ENCODE peak calls at places on chromosomes 3 and 15, in six cellular contexts. M is astrocyte; Y is neural progenitor cell; V is GM13977; N is CD4-positive, alpha-beta T cell; K is progenitor cell of endocrine pancreas. P is an unnamed sample.

GRCh38 chr15:60922736-60923135 is 306.4 kb downstream of the RORA start:
- DNase-seq in M (no peak), Y (no peak), V (no peak), N (no peak), K (no peak), P (no peak)

GRCh38 chr3:13018039-13018431 is 55.2 kb downstream of the IQSEC1 start:
- DNase-seq in M (no peak), Y (peak), V (no peak), N (no peak), K (no peak), P (no peak)

GRCh38 chr3:58679974-58680656 is 13.5 kb upstream of the FAM3D start:
- DNase-seq in M (no peak), Y (no peak), V (no peak), N (no peak), K (no peak), P (no peak)

GRCh38 chr3:194632211-194632982 is 822 bp downstream of the TMEM44 start:
- DNase-seq in M (no peak), Y (no peak), V (no peak), N (no peak), K (no peak), P (no peak)

GRCh38 chr3:38738630-38739395 is 77.2 kb downstream of the SCN10A start:
- DNase-seq in M (no peak), Y (peak), V (peak), N (no peak), K (peak), P (no peak)

GRCh38 chr3:88235102-88235501 is 85.3 kb downstream of the C3orf38 start:
- DNase-seq in M (peak), Y (no peak), V (no peak), N (no peak), K (no peak), P (no peak)

GRCh38 chr3:9067352-9067975 is 104.2 kb upstream of the RAD18 start:
- DNase-seq in M (peak), Y (peak), V (peak), N (no peak), K (no peak), P (peak)

GRCh38 chr15:82585072-82585471 is 44.8 kb upstream of the RPS17 start:
- DNase-seq in M (peak), Y (no peak), V (no peak), N (no peak), K (no peak), P (no peak)

GRCh38 chr3:191424871-191425270 is 36.1 kb upstream of the PYDC2 start:
- DNase-seq in M (no peak), Y (no peak), V (no peak), N (no peak), K (no peak), P (no peak)

GRCh38 chr15:100902436-100903190 is 16.5 kb upstream of the LRRK1 start:
- DNase-seq in M (peak), Y (no peak), V (no peak), N (no peak), K (no peak), P (peak)

GRCh38 chr3:48507256-48508061 is 3.5 kb upstream of the SHISA5 start:
- DNase-seq in M (peak), Y (peak), V (peak), N (peak), K (peak), P (no peak)

GRCh38 chr3:197021729-197022404 is 7.8 kb downstream of the MELTF start:
- DNase-seq in M (no peak), Y (no peak), V (no peak), N (no peak), K (no peak), P (no peak)

GRCh38 chr3:128922804-128923459 is 43.5 kb downstream of the ACAD9 start:
- DNase-seq in M (no peak), Y (no peak), V (no peak), N (peak), K (no peak), P (no peak)

GRCh38 chr3:8318002-8318649 is 183.5 kb upstream of the LMCD1 start:
- DNase-seq in M (peak), Y (no peak), V (no peak), N (no peak), K (no peak), P (no peak)

GRCh38 chr15:74802862-74803447 is 9.7 kb upstream of the LMAN1L start:
- DNase-seq in M (no peak), Y (no peak), V (no peak), N (no peak), K (no peak), P (no peak)

GRCh38 chr15:40785814-40786213 is 16.0 kb downstream of the C15orf62 start:
- DNase-seq in M (no peak), Y (no peak), V (no peak), N (no peak), K (no peak), P (no peak)

GRCh38 chr3:177358968-177359600 is 161.8 kb upstream of the TBL1XR1 start:
- DNase-seq in M (peak), Y (peak), V (peak), N (peak), K (peak), P (no peak)

GRCh38 chr15:41323611-41324010 is 8.8 kb downstream of the OIP5 start:
- DNase-seq in M (no peak), Y (no peak), V (no peak), N (no peak), K (no peak), P (no peak)

GRCh38 chr15:55846108-55846707 is 103.3 kb upstream of the PRTG start:
- DNase-seq in M (peak), Y (peak), V (peak), N (peak), K (peak), P (no peak)

GRCh38 chr3:177744873-177745646 is 547.8 kb upstream of the TBL1XR1 start:
- DNase-seq in M (peak), Y (no peak), V (no peak), N (no peak), K (no peak), P (no peak)

GRCh38 chr3:137110392-137110996 is 152.7 kb downstream of the IL20RB start:
- DNase-seq in M (peak), Y (peak), V (peak), N (no peak), K (no peak), P (no peak)

GRCh38 chr3:107236661-107237375 is 140.4 kb upstream of the CCDC54 start:
- DNase-seq in M (no peak), Y (no peak), V (no peak), N (no peak), K (no peak), P (no peak)

GRCh38 chr3:121482651-121483050 is 63.1 kb downstream of the POLQ start:
- DNase-seq in M (peak), Y (no peak), V (no peak), N (no peak), K (no peak), P (no peak)

GRCh38 chr15:99673118-99673517 is 60.1 kb downstream of the LYSMD4 start:
- DNase-seq in M (no peak), Y (no peak), V (no peak), N (no peak), K (no peak), P (no peak)

GRCh38 chr3:99851955-99852354 is 34.3 kb downstream of the CMSS1 start:
- DNase-seq in M (no peak), Y (no peak), V (no peak), N (no peak), K (no peak), P (no peak)

GRCh38 chr3:188184160-188184559 is 30.2 kb downstream of the LPP start:
- DNase-seq in M (no peak), Y (no peak), V (no peak), N (no peak), K (no peak), P (no peak)

GRCh38 chr15:22949074-22949547 is 31.1 kb downstream of the CYFIP1 start:
- DNase-seq in M (peak), Y (peak), V (peak), N (no peak), K (no peak), P (peak)

GRCh38 chr3:46399557-46399956 is 7.3 kb downstream of the CCR5AS start:
- DNase-seq in M (peak), Y (no peak), V (no peak), N (no peak), K (no peak), P (no peak)

GRCh38 chr3:108001457-108001856 is 89.4 kb downstream of the CD47 start:
- DNase-seq in M (no peak), Y (no peak), V (no peak), N (no peak), K (no peak), P (no peak)

GRCh38 chr3:77370413-77370812 is 330.5 kb downstream of the ROBO2 start:
- DNase-seq in M (peak), Y (no peak), V (no peak), N (no peak), K (no peak), P (no peak)

GRCh38 chr3:49713336-49714105 is 6.0 kb downstream of the AMIGO3 start:
- DNase-seq in M (no peak), Y (no peak), V (no peak), N (no peak), K (no peak), P (no peak)

GRCh38 chr3:195809291-195809785 is 2.4 kb downstream of the MUC4 start:
- DNase-seq in M (no peak), Y (no peak), V (no peak), N (no peak), K (no peak), P (no peak)

GRCh38 chr3:105899528-105899927 is 30.7 kb upstream of the CBLB start:
- DNase-seq in M (peak), Y (no peak), V (no peak), N (no peak), K (no peak), P (no peak)

GRCh38 chr3:134368751-134369105 is 5.5 kb downstream of the AMOTL2 start:
- DNase-seq in M (no peak), Y (no peak), V (peak), N (no peak), K (no peak), P (no peak)

GRCh38 chr3:132637590-132637989 is 22.0 kb downstream of the ACAD11 start:
- DNase-seq in M (peak), Y (no peak), V (no peak), N (no peak), K (no peak), P (no peak)

GRCh38 chr3:187101184-187102072 is 37.9 kb downstream of the RPL39L start:
- DNase-seq in M (peak), Y (no peak), V (peak), N (peak), K (no peak), P (peak)

GRCh38 chr15:88246081-88246480 is 10.5 kb downstream of the NTRK3 start:
- DNase-seq in M (no peak), Y (no peak), V (no peak), N (no peak), K (no peak), P (no peak)

DNA sequence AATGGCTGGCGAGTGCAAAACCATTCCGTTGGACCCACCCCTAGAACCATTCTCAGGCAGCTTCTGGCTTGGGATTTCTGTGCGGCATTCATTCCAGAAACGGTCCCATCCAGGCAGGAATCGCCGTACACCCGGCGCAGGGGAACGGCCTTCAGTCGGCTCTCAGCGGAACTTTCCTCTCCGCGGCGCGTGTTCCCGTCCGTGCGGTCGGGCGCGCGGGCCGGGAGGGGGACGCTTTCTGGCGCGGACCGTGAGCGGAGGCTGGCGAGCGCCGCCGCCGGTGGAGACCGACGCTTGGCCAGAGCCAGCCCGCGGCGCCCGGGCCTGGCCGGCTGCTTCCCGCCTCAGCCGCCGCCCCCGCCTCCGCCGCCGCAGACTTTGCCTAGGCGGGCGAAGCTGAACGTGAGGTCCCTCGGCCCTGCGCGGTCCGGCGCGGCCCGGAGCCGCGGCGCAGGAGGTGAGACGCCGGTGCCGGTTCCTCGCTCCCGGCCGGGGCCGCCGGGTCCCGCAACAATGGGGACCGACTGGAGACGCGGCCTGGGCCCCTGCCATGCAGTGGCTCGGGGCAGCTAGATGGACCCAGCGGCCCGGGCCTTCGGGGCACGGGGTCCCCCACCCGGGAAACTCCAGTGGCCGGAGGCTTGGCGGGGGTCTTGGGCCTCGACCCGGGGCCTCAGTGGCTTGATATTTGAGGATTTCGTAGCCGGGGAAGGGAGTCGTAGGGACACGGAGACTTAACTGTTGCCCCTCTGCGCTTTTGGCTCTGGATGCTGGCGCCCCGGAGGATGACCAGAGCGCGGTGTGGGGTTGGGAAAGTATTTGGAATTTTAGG is at the start of gene RAD54L2:
- DNase-seq in M (peak), Y (peak), V (peak), N (peak), K (peak), P (peak)
- TF ChIP-seq CTCF in M (no peak), Y (peak), V (peak), N (no peak), K (peak), P (no peak)

DNA sequence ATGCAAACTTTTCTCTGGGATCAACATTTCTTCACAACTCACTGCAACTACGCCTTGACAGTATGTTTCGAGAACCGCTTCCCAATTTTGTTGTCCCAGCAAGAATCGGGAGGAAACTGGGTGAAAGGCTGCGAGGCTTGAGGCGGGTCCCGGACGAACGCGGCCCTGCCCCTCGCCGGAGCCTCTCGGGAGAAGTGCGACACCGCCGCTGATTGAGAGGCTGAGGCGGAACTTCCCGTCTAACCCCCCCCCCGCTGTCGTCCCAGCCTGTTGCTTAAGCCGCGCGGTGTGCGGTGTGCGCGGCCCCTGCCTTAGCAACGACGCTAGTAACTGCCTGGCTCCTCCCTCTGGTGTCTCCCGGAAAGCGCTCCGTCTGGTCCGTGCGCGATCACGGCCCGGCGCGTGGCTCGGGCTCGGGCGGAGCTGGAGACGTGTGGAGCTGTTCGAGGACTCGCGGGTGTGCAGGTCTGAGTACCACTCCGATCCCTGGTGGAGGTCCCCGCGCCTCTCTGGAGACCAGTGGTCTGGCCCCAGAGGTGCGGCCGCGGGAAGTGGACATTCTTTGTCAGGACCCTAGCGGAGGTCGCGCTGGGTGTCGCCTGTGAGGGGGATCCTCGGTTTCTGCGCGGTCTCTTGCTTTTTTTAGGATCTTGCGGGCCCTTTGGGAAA is at the start of the genes DTWD1 and FAM227B:
- DNase-seq in M (peak), Y (peak), V (peak), N (peak), K (peak), P (peak)
- TF ChIP-seq CTCF in M (no peak), Y (peak), V (no peak), N (no peak), K (no peak), P (no peak)

GRCh38 chr3:11737742-11738141 is 94.0 kb upstream of the VGLL4 start:
- DNase-seq in M (no peak), Y (no peak), V (no peak), N (no peak), K (no peak), P (no peak)
- TF ChIP-seq CTCF in M (no peak), Y (no peak), V (no peak), N (no peak), K (no peak), P (no peak)

DNA sequence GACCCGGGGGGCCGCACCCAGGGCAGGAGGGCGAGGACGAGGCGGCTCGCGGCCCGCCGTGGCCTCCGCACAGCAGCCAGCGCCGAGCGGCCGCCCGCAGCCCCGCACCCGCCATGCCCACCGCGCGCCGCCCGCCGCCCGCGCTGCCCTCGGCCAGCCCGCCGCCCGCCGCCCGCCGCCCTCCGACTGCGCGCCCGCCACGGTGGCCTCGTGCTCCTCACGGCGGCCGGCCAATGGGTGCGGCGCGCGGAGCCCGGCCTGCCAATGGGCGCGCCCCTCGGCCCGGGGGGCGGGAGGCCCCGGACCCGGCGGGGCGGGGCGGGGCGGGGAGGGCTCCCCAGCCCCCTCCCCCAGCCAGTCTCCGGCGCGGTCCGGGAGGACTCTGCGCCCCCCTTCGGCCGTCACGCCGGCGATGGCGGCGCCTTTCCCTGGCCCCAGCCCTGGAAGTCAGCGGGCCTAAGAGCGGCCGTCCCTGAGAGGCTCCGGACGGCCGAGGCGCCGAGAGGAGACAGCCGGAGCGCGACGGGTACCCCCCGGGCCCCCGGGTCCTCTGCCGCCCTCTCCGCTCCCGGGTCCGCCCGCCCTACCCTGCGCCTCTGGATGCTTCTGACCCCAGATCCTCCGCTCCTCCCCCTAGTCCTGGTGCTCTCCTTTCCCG is at the start of gene NT5DC2:
- DNase-seq in M (peak), Y (peak), V (peak), N (no peak), K (peak), P (no peak)
- TF ChIP-seq CTCF in M (no peak), Y (no peak), V (peak), N (no peak), K (no peak), P (no peak)

GRCh38 chr3:169623971-169624370 is 39.5 kb downstream of the MECOM start:
- DNase-seq in M (no peak), Y (no peak), V (no peak), N (no peak), K (no peak), P (no peak)

GRCh38 chr3:169615833-169616232 is 47.7 kb downstream of the MECOM start:
- DNase-seq in M (no peak), Y (no peak), V (no peak), N (no peak), K (no peak), P (no peak)

GRCh38 chr3:169624533-169624972 is 39.0 kb downstream of the MECOM start:
- DNase-seq in M (peak), Y (no peak), V (no peak), N (no peak), K (no peak), P (no peak)

GRCh38 chr3:169618894-169619792 is 44.4 kb downstream of the MECOM start:
- DNase-seq in M (no peak), Y (no peak), V (no peak), N (no peak), K (no peak), P (no peak)

GRCh38 chr3:169619793-169620192 is 43.7 kb downstream of the MECOM start:
- DNase-seq in M (no peak), Y (no peak), V (no peak), N (no peak), K (no peak), P (no peak)
- TF ChIP-seq CTCF in M (no peak), Y (peak), V (no peak), N (no peak), K (no peak), P (no peak)

GRCh38 chr15:58629625-58630024 is 119.9 kb downstream of the ADAM10 start:
- DNase-seq in M (no peak), Y (no peak), V (no peak), N (no peak), K (no peak), P (no peak)

GRCh38 chr15:58627706-58628105 is 121.8 kb downstream of the ADAM10 start:
- DNase-seq in M (no peak), Y (no peak), V (no peak), N (no peak), K (no peak), P (no peak)

GRCh38 chr15:58632789-58633188 is 116.7 kb downstream of the ADAM10 start:
- DNase-seq in M (peak), Y (no peak), V (no peak), N (no peak), K (no peak), P (no peak)

GRCh38 chr15:58628206-58629057 is 121.1 kb downstream of the ADAM10 start:
- DNase-seq in M (no peak), Y (no peak), V (peak), N (no peak), K (no peak), P (no peak)

GRCh38 chr15:58631319-58631718 is 118.2 kb downstream of the ADAM10 start:
- DNase-seq in M (no peak), Y (no peak), V (no peak), N (no peak), K (no peak), P (no peak)
- TF ChIP-seq CTCF in M (no peak), Y (no peak), V (no peak), N (no peak), K (no peak), P (no peak)

GRCh38 chr3:64262574-64263114 is 37.4 kb upstream of the PRICKLE2 start:
- DNase-seq in M (no peak), Y (no peak), V (no peak), N (no peak), K (no peak), P (no peak)
- TF ChIP-seq CTCF in M (no peak), Y (no peak), V (no peak), N (no peak), K (no peak), P (no peak)